ENCODE peak calls at places on chromosomes 11 and 22, in four cellular contexts. One of them, this sample, is unnamed.

GRCh38 chr11:17734418-17734911 is at the start of gene KCNC1:
- DNase-seq in pancreas: no peak
- DNase-seq in SK-N-SH: peak; percentile 93
- DNase-seq in activated B cell treated with CpG ODN at 0.5 μM for 24 hours: no peak
- DNase-seq in this sample: peak; percentile 90

GRCh38 chr11:1899100-1899499 is 7.4 kb upstream of the PRR33 start:
- DNase-seq in pancreas: no peak
- DNase-seq in SK-N-SH: no peak
- DNase-seq in activated B cell treated with CpG ODN at 0.5 μM for 24 hours: no peak
- DNase-seq in this sample: no peak

GRCh38 chr11:117669062-117669461 is 128.0 kb downstream of the DSCAML1 start:
- DNase-seq in pancreas: no peak
- DNase-seq in SK-N-SH: no peak
- DNase-seq in activated B cell treated with CpG ODN at 0.5 μM for 24 hours: no peak
- DNase-seq in this sample: no peak

GRCh38 chr11:128022007-128022368 is 565.4 kb downstream of the ETS1 start:
- DNase-seq in pancreas: no peak
- DNase-seq in SK-N-SH: no peak
- DNase-seq in activated B cell treated with CpG ODN at 0.5 μM for 24 hours: no peak
- DNase-seq in this sample: no peak

GRCh38 chr22:19143212-19143611 is 1.2 kb downstream of the ESS2 start:
- DNase-seq in pancreas: no peak
- DNase-seq in SK-N-SH: no peak
- DNase-seq in activated B cell treated with CpG ODN at 0.5 μM for 24 hours: no peak
- DNase-seq in this sample: no peak

GRCh38 chr11:112610494-112610893 is 349.8 kb upstream of the PLET1 start:
- DNase-seq in pancreas: no peak
- DNase-seq in SK-N-SH: no peak
- DNase-seq in activated B cell treated with CpG ODN at 0.5 μM for 24 hours: no peak
- DNase-seq in this sample: no peak

GRCh38 chr22:44642096-44642644 is 59.8 kb upstream of the PRR5 start:
- DNase-seq in pancreas: no peak
- DNase-seq in SK-N-SH: no peak
- DNase-seq in activated B cell treated with CpG ODN at 0.5 μM for 24 hours: no peak
- DNase-seq in this sample: no peak

GRCh38 chr11:82750643-82751139 is 17.0 kb upstream of the FAM181B start:
- DNase-seq in pancreas: no peak
- DNase-seq in SK-N-SH: peak; percentile 47
- DNase-seq in activated B cell treated with CpG ODN at 0.5 μM for 24 hours: no peak
- DNase-seq in this sample: peak; percentile 29

GRCh38 chr11:15967966-15968365 is 388.4 kb downstream of the SOX6 start:
- DNase-seq in pancreas: no peak
- DNase-seq in SK-N-SH: no peak
- DNase-seq in activated B cell treated with CpG ODN at 0.5 μM for 24 hours: no peak
- DNase-seq in this sample: no peak

GRCh38 chr11:102306817-102307814 is 10.2 kb upstream of the BIRC3 start:
- DNase-seq in pancreas: no peak
- DNase-seq in SK-N-SH: no peak
- DNase-seq in activated B cell treated with CpG ODN at 0.5 μM for 24 hours: no peak
- DNase-seq in this sample: no peak

GRCh38 chr11:77176996-77177395 is 49.0 kb downstream of the MYO7A start:
- DNase-seq in pancreas: no peak
- DNase-seq in SK-N-SH: no peak
- DNase-seq in activated B cell treated with CpG ODN at 0.5 μM for 24 hours: no peak
- DNase-seq in this sample: no peak

GRCh38 chr11:64092119-64092760 is 56.5 kb downstream of the FLRT1 start:
- DNase-seq in pancreas: no peak
- DNase-seq in SK-N-SH: no peak
- DNase-seq in activated B cell treated with CpG ODN at 0.5 μM for 24 hours: no peak
- DNase-seq in this sample: no peak

GRCh38 chr11:134666273-134667174 is 254.5 kb upstream of the B3GAT1 start:
- DNase-seq in pancreas: no peak
- DNase-seq in SK-N-SH: no peak
- DNase-seq in activated B cell treated with CpG ODN at 0.5 μM for 24 hours: no peak
- DNase-seq in this sample: no peak

GRCh38 chr11:134664447-134664846 is 252.4 kb upstream of the B3GAT1 start:
- DNase-seq in pancreas: no peak
- DNase-seq in SK-N-SH: no peak
- DNase-seq in activated B cell treated with CpG ODN at 0.5 μM for 24 hours: no peak
- DNase-seq in this sample: no peak

GRCh38 chr11:134667175-134667500 is 255.1 kb upstream of the B3GAT1 start:
- DNase-seq in pancreas: no peak
- DNase-seq in SK-N-SH: no peak
- DNase-seq in activated B cell treated with CpG ODN at 0.5 μM for 24 hours: no peak
- DNase-seq in this sample: no peak

GRCh38 chr11:134664863-134665535 is 253.0 kb upstream of the B3GAT1 start:
- DNase-seq in pancreas: no peak
- DNase-seq in SK-N-SH: no peak
- DNase-seq in activated B cell treated with CpG ODN at 0.5 μM for 24 hours: no peak
- DNase-seq in this sample: no peak

GRCh38 chr11:134665571-134666268 is 253.7 kb upstream of the B3GAT1 start:
- DNase-seq in pancreas: no peak
- DNase-seq in SK-N-SH: no peak
- DNase-seq in activated B cell treated with CpG ODN at 0.5 μM for 24 hours: no peak
- DNase-seq in this sample: no peak
- TF ChIP-seq CTCF in pancreas: no peak
- TF ChIP-seq CTCF in SK-N-SH: no peak
- TF ChIP-seq CTCF in activated B cell treated with CpG ODN at 0.5 μM for 24 hours: no peak
- TF ChIP-seq CTCF in this sample: no peak

DNA sequence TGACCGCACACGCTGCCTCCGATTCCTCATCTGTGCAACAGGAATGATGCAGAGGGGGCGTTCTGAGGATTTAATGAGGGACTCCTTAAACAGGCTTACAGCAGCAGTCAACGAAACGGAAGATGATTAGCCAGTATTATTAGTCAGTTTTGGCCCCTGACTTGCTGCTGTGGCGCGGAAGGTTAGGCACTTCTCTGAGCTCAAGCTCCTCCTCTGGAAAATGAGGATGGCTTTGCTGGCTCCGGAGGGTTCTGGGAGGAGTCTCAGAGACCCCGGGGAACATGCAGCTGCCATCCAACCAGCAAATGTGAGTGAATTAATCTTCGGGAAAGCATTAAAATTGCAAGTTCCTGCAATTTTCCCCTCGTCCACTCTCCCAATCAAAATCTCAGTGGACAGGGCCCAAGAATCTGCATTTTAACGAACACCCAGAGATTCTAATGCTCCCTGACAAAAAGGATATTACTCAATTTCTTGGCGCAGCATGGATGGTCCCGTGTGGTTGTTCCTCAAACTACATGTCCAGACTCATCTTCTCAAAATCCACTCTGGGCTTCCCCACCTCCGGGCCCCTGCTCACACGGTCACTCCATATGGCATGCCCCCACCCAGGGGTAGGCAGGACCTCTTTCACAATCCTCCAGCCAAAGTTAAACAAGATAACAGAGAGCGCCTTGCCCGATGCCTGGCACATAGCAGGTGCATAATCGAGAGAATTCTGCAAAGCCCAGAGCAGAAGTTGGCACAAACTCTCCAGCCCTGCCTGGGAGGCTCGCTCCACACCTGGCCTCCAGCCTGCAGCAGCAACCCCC is 6.4 kb downstream of the ELFN2 start:
- DNase-seq in pancreas: no peak
- DNase-seq in SK-N-SH: no peak
- DNase-seq in activated B cell treated with CpG ODN at 0.5 μM for 24 hours: no peak
- DNase-seq in this sample: no peak
- TF ChIP-seq CTCF in pancreas: no peak
- TF ChIP-seq CTCF in SK-N-SH: no peak
- TF ChIP-seq CTCF in activated B cell treated with CpG ODN at 0.5 μM for 24 hours: no peak
- TF ChIP-seq CTCF in this sample: no peak

DNA sequence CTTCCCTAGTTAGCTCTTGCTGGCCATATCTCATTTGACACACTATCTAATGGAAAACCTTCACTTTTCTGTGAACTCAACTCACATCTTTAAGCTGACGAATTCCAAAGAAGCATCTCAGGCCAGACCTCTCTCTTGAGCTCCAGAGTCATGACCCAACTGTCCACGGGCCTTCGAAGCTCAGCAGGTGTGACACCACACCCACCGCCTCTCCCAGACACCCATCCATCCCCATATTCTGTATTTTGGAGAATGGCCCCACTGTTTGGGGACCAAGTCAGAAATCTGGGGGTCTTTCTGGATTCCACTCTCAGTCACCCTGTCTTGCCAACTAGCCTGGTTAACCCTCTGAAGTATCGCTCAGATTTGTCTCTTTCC is 125.8 kb downstream of the ST3GAL4 start:
- DNase-seq in pancreas: no peak
- DNase-seq in SK-N-SH: no peak
- DNase-seq in activated B cell treated with CpG ODN at 0.5 μM for 24 hours: no peak
- DNase-seq in this sample: no peak
- TF ChIP-seq CTCF in pancreas: no peak
- TF ChIP-seq CTCF in SK-N-SH: no peak
- TF ChIP-seq CTCF in activated B cell treated with CpG ODN at 0.5 μM for 24 hours: no peak
- TF ChIP-seq CTCF in this sample: no peak

GRCh38 chr11:70158201-70158600 is 44.9 kb upstream of the FADD start:
- DNase-seq in pancreas: no peak
- DNase-seq in SK-N-SH: peak; percentile 58
- DNase-seq in activated B cell treated with CpG ODN at 0.5 μM for 24 hours: no peak
- DNase-seq in this sample: no peak
- TF ChIP-seq CTCF in pancreas: no peak
- TF ChIP-seq CTCF in SK-N-SH: no peak
- TF ChIP-seq CTCF in activated B cell treated with CpG ODN at 0.5 μM for 24 hours: no peak
- TF ChIP-seq CTCF in this sample: no peak

GRCh38 chr11:66258473-66258893 is 10.0 kb upstream of the RAB1B start:
- DNase-seq in pancreas: no peak
- DNase-seq in SK-N-SH: no peak
- DNase-seq in activated B cell treated with CpG ODN at 0.5 μM for 24 hours: no peak
- DNase-seq in this sample: no peak
- TF ChIP-seq CTCF in pancreas: peak; percentile 5
- TF ChIP-seq CTCF in SK-N-SH: peak; percentile 8
- TF ChIP-seq CTCF in activated B cell treated with CpG ODN at 0.5 μM for 24 hours: no peak
- TF ChIP-seq CTCF in this sample: no peak

DNA sequence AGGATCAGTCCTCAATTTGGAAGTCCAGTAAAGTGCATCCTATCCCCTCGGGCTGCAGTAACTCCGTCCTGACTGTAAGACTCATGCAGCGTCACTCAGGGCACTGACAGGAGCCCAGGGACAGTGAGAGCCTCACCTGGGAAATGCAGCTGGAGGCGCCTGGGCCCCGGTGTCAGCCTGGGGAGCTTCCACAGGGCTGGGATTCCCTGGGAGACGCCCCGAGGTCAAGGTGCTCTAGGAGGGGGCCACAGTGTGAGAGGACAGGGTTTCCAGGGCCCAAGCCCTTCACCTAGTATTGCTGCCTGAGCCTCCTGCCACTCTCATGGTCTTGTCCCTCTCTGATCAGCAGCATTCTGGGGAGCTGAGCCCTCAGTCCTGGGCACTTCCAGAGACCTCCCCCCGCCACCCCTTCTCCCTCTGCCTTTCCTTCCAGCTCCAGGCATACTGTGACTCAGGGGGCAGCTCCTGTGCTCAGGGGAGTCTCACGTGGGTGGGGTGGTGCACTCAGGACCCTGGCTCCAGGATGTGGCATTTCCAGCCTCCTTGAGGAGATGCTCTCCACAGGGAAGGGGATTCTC is 99.1 kb upstream of the IGLL5 start:
- DNase-seq in pancreas: no peak
- DNase-seq in SK-N-SH: no peak
- DNase-seq in activated B cell treated with CpG ODN at 0.5 μM for 24 hours: no peak
- DNase-seq in this sample: no peak
- TF ChIP-seq CTCF in pancreas: no peak
- TF ChIP-seq CTCF in SK-N-SH: no peak
- TF ChIP-seq CTCF in activated B cell treated with CpG ODN at 0.5 μM for 24 hours: no peak
- TF ChIP-seq CTCF in this sample: no peak

This sample was measured in D721Med.